ENCODE peak calls at places on chromosomes 16 and 17, in ten cellular contexts. V is ascending aorta, M is ovary, H is HFFc6, J is cardiac fibroblast, N is HFF-Myc, W is WERI-Rb-1, L is fibroblast of the aortic adventitia, O is epithelial cell of esophagus, F is IMR-90. I is an unnamed sample.

GRCh38 chr17:71764507-71764906 is 356.3 kb upstream of the SOX9 start:
- DNase-seq in V (no peak), M (no peak), H (no peak), J (peak), N (no peak), W (peak), L (no peak), O (peak), F (no peak), I (peak)

GRCh38 chr17:496761-497586 is 144.4 kb upstream of the RPH3AL start:
- DNase-seq in V (no peak), M (no peak), H (peak), J (no peak), N (no peak), W (no peak), L (no peak), O (no peak), F (peak), I (no peak)

GRCh38 chr17:73546770-73547345 is 97.4 kb downstream of the SDK2 start:
- DNase-seq in V (no peak), M (no peak), H (no peak), J (peak), N (peak), W (peak), L (no peak), O (peak), F (no peak), I (peak)

GRCh38 chr17:47733047-47733413 is at the start of gene TBX21:
- DNase-seq in V (peak), M (no peak), H (no peak), J (peak), N (no peak), W (peak), L (no peak), O (peak), F (no peak), I (peak)

GRCh38 chr17:74431568-74432483 is at the start of gene GPRC5C:
- DNase-seq in V (no peak), M (peak), H (no peak), J (peak), N (no peak), W (peak), L (peak), O (peak), F (no peak), I (peak)

GRCh38 chr16:64417711-64418227 is 704.1 kb downstream of the CDH11 start:
- DNase-seq in V (no peak), M (no peak), H (peak), J (peak), N (no peak), W (no peak), L (peak), O (no peak), F (peak), I (no peak)

GRCh38 chr16:67658849-67659674 is 998 bp downstream of the ACD start:
- DNase-seq in V (no peak), M (peak), H (no peak), J (no peak), N (no peak), W (no peak), L (no peak), O (no peak), F (no peak), I (no peak)

GRCh38 chr17:54518706-54519105 is 381.9 kb upstream of the TOM1L1 start:
- DNase-seq in V (no peak), M (no peak), H (no peak), J (no peak), N (no peak), W (peak), L (no peak), O (no peak), F (no peak), I (no peak)

GRCh38 chr16:46833465-46833810 is 2.5 kb upstream of the C16orf87 start:
- DNase-seq in V (no peak), M (no peak), H (no peak), J (no peak), N (no peak), W (no peak), L (no peak), O (no peak), F (peak), I (no peak)

GRCh38 chr17:58236394-58236793 is 2.0 kb upstream of the LPO start:
- DNase-seq in V (no peak), M (no peak), H (no peak), J (no peak), N (no peak), W (no peak), L (no peak), O (no peak), F (no peak), I (no peak)

GRCh38 chr16:67245189-67245585 is 2.1 kb downstream of the FHOD1 start:
- DNase-seq in V (no peak), M (no peak), H (no peak), J (no peak), N (no peak), W (peak), L (no peak), O (no peak), F (no peak), I (no peak)

GRCh38 chr16:56944954-56945839 is 13.3 kb downstream of the HERPUD1 start:
- DNase-seq in V (no peak), M (peak), H (no peak), J (no peak), N (no peak), W (no peak), L (peak), O (peak), F (peak), I (no peak)

GRCh38 chr17:82698065-82698973 is at the start of gene RAB40B:
- DNase-seq in V (peak), M (peak), H (peak), J (peak), N (peak), W (peak), L (peak), O (peak), F (peak), I (peak)

GRCh38 chr16:1428511-1428910 is 2.4 kb upstream of the PERCC1 start:
- DNase-seq in V (no peak), M (no peak), H (no peak), J (peak), N (no peak), W (no peak), L (peak), O (no peak), F (no peak), I (peak)

GRCh38 chr16:52528393-52529080 is 18.4 kb downstream of the TOX3 start:
- DNase-seq in V (no peak), M (no peak), H (no peak), J (no peak), N (no peak), W (no peak), L (no peak), O (no peak), F (no peak), I (peak)

GRCh38 chr17:12922120-12922519 is 95.7 kb downstream of the ELAC2 start:
- DNase-seq in V (no peak), M (no peak), H (no peak), J (no peak), N (no peak), W (no peak), L (no peak), O (no peak), F (no peak), I (no peak)

GRCh38 chr16:59527206-59527997 is 793.3 kb upstream of the GOT2 start:
- DNase-seq in V (no peak), M (no peak), H (peak), J (peak), N (peak), W (no peak), L (no peak), O (peak), F (peak), I (peak)

GRCh38 chr17:75181608-75182318 is 996 bp downstream of the SUMO2 start:
- DNase-seq in V (no peak), M (no peak), H (no peak), J (no peak), N (no peak), W (peak), L (no peak), O (no peak), F (no peak), I (peak)

GRCh38 chr17:81152288-81152848 is 12.9 kb upstream of the PVALEF start:
- DNase-seq in V (no peak), M (no peak), H (no peak), J (no peak), N (no peak), W (no peak), L (no peak), O (no peak), F (no peak), I (no peak)

GRCh38 chr17:3890082-3890892 is 2.6 kb downstream of the CAMKK1 start:
- DNase-seq in V (peak), M (peak), H (peak), J (peak), N (peak), W (peak), L (peak), O (peak), F (peak), I (peak)

GRCh38 chr17:82321947-82322466 is 4.6 kb upstream of the CD7 start:
- DNase-seq in V (no peak), M (no peak), H (no peak), J (no peak), N (no peak), W (no peak), L (no peak), O (no peak), F (no peak), I (no peak)

GRCh38 chr16:56199164-56199563 is 7.9 kb downstream of the GNAO1 start:
- DNase-seq in V (no peak), M (no peak), H (no peak), J (no peak), N (no peak), W (no peak), L (no peak), O (no peak), F (no peak), I (no peak)

GRCh38 chr16:86038923-86039310 is 140.0 kb downstream of the IRF8 start:
- DNase-seq in V (no peak), M (no peak), H (no peak), J (no peak), N (no peak), W (no peak), L (no peak), O (no peak), F (no peak), I (no peak)

GRCh38 chr16:72137380-72138063 is 34.4 kb downstream of the PMFBP1 start:
- DNase-seq in V (no peak), M (no peak), H (no peak), J (no peak), N (no peak), W (no peak), L (no peak), O (no peak), F (no peak), I (no peak)

GRCh38 chr17:39177256-39177655 is 11.3 kb upstream of the ARL5C start:
- DNase-seq in V (no peak), M (no peak), H (no peak), J (peak), N (no peak), W (peak), L (peak), O (no peak), F (no peak), I (no peak)

GRCh38 chr16:66599726-66600125 is 4.8 kb upstream of the CMTM3 start:
- DNase-seq in V (no peak), M (no peak), H (no peak), J (no peak), N (no peak), W (no peak), L (no peak), O (no peak), F (no peak), I (no peak)

GRCh38 chr16:25264599-25264998 is 7.0 kb upstream of the ZKSCAN2 start:
- DNase-seq in V (no peak), M (no peak), H (no peak), J (peak), N (no peak), W (no peak), L (peak), O (peak), F (no peak), I (no peak)

GRCh38 chr16:89909777-89910716 is 8.6 kb upstream of the MC1R start:
- DNase-seq in V (no peak), M (peak), H (peak), J (peak), N (no peak), W (peak), L (peak), O (peak), F (peak), I (peak)

GRCh38 chr17:49018116-49018612 is 21.0 kb downstream of the IGF2BP1 start:
- DNase-seq in V (no peak), M (no peak), H (no peak), J (no peak), N (no peak), W (no peak), L (no peak), O (no peak), F (no peak), I (no peak)

GRCh38 chr16:929227-929669 is 41.5 kb downstream of the LMF1 start:
- DNase-seq in V (no peak), M (no peak), H (no peak), J (no peak), N (no peak), W (no peak), L (no peak), O (no peak), F (no peak), I (no peak)

GRCh38 chr16:8591451-8591850 is 1.1 kb upstream of the TMEM114 start:
- DNase-seq in V (no peak), M (no peak), H (no peak), J (no peak), N (no peak), W (no peak), L (no peak), O (no peak), F (no peak), I (no peak)

GRCh38 chr16:19691161-19691850 is 26.7 kb downstream of the KNOP1 start:
- DNase-seq in V (no peak), M (no peak), H (no peak), J (no peak), N (no peak), W (no peak), L (no peak), O (no peak), F (peak), I (no peak)

DNA sequence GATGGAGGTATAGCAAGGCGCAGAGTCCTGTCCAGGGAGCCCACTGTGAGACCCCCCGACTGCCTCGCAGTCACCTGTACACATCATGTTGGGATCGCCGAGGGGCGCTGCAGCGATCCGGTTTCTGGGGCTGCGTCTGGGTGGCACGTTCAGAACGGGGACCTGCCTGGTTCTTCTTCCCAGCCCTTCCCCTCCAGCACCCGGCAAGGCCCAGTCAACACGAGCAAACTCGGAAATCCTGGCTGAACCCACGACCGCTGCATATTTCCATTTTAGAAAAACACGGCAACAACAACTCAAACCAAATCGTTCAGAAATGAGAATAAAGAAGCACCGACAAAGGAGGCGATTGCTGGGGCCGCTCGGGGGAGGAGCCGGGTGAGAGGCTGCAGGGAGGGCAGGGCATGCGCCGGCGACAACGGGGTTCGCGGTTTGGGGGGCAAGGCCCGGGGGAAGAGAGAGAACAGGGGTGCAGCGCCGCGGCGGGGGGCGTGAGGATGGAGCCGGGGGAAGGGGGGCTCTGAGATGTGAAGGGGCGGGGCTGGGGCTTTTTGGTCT is 597 bp downstream of the HSDL1 start:
- DNase-seq in V (no peak), M (peak), H (no peak), J (peak), N (no peak), W (peak), L (peak), O (peak), F (peak), I (peak)
- TF ChIP-seq CTCF in V (no peak), M (no peak), H (no peak), J (peak), N (no peak), W (peak), L (no peak), O (no peak), F (no peak), I (no peak)

GRCh38 chr17:50134206-50135110 is 4.5 kb upstream of the SAMD14 start:
- DNase-seq in V (no peak), M (peak), H (peak), J (no peak), N (no peak), W (no peak), L (no peak), O (no peak), F (no peak), I (peak)
- TF ChIP-seq CTCF in V (no peak), M (no peak), H (peak), J (no peak), N (no peak), W (peak), L (no peak), O (no peak), F (no peak), I (no peak)

DNA sequence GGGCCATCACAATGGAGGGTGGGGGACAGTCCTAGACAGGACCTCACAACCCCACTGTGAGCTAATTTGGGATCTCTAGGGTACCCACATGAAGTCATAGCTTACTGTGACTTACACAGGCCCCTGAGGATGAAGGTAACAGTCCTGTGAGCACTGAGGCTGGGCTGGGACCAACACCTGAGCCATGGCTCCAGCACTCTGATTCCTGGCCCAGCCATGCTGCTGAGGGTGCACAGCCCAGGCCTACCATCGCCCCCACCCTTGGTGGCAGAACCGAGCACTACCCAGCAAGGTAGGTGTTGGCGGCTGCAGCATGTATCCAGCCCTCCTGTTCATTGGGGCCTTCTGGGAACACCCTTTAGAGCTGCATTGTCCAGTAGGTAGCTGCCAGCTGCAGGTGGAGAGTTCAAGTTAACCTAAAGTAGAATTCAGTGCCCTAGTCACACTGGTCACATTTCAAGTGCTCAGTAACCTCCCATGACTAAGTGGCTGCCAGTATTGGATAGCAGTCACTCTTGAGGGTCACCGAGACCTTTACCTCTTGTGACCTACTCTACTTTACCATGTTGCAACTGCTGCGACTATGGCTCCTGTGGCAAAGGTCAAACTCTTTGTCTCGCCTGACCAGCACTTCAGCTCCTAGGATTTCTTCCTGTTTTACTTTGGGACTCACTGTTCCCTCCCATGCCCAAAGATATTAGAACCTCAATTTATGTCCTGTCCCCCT is 11.6 kb downstream of the AKAP1 start:
- DNase-seq in V (no peak), M (no peak), H (no peak), J (no peak), N (no peak), W (no peak), L (no peak), O (no peak), F (no peak), I (no peak)
- TF ChIP-seq CTCF in V (no peak), M (no peak), H (no peak), J (no peak), N (no peak), W (no peak), L (no peak), O (no peak), F (no peak), I (no peak)

GRCh38 chr16:27111486-27111885 is 44.8 kb downstream of the C16orf82 start:
- DNase-seq in V (no peak), M (no peak), H (no peak), J (no peak), N (no peak), W (no peak), L (no peak), O (no peak), F (no peak), I (no peak)

GRCh38 chr16:27108051-27108770 is 41.5 kb downstream of the C16orf82 start:
- DNase-seq in V (no peak), M (no peak), H (no peak), J (no peak), N (no peak), W (no peak), L (no peak), O (no peak), F (no peak), I (no peak)

GRCh38 chr16:27108826-27109665 is 42.3 kb downstream of the C16orf82 start:
- DNase-seq in V (no peak), M (no peak), H (no peak), J (no peak), N (no peak), W (no peak), L (no peak), O (no peak), F (no peak), I (no peak)

GRCh38 chr16:27110524-27110896 is 43.8 kb downstream of the C16orf82 start:
- DNase-seq in V (no peak), M (no peak), H (no peak), J (no peak), N (no peak), W (no peak), L (no peak), O (no peak), F (no peak), I (no peak)

GRCh38 chr16:27109666-27110523 is 43.2 kb downstream of the C16orf82 start:
- DNase-seq in V (no peak), M (peak), H (peak), J (peak), N (no peak), W (peak), L (peak), O (peak), F (peak), I (peak)
- TF ChIP-seq CTCF in V (peak), M (peak), H (peak), J (peak), N (peak), W (peak), L (peak), O (peak), F (peak), I (peak)

GRCh38 chr16:10485698-10486382 is 94.6 kb downstream of the EMP2 start:
- DNase-seq in V (no peak), M (no peak), H (no peak), J (no peak), N (no peak), W (no peak), L (no peak), O (no peak), F (no peak), I (no peak)
- TF ChIP-seq CTCF in V (no peak), M (no peak), H (no peak), J (no peak), N (no peak), W (no peak), L (no peak), O (no peak), F (no peak), I (no peak)

GRCh38 chr16:88286301-88286923 is 96.3 kb upstream of the ZNF469 start:
- DNase-seq in V (no peak), M (no peak), H (no peak), J (no peak), N (no peak), W (no peak), L (no peak), O (no peak), F (no peak), I (no peak)

GRCh38 chr16:88288303-88288702 is 94.5 kb upstream of the ZNF469 start:
- DNase-seq in V (no peak), M (no peak), H (no peak), J (no peak), N (no peak), W (no peak), L (no peak), O (no peak), F (no peak), I (no peak)

GRCh38 chr16:88289001-88289400 is 93.8 kb upstream of the ZNF469 start:
- DNase-seq in V (no peak), M (no peak), H (no peak), J (no peak), N (no peak), W (no peak), L (no peak), O (no peak), F (no peak), I (no peak)

GRCh38 chr16:88285514-88285822 is 97.3 kb upstream of the ZNF469 start:
- DNase-seq in V (no peak), M (no peak), H (no peak), J (no peak), N (no peak), W (no peak), L (no peak), O (no peak), F (no peak), I (no peak)

GRCh38 chr16:88287219-88287618 is 95.5 kb upstream of the ZNF469 start:
- DNase-seq in V (no peak), M (no peak), H (no peak), J (no peak), N (no peak), W (no peak), L (peak), O (no peak), F (no peak), I (peak)
- TF ChIP-seq CTCF in V (no peak), M (no peak), H (peak), J (peak), N (peak), W (peak), L (peak), O (peak), F (peak), I (peak)

GRCh38 chr17:6430769-6431168 is 4.2 kb downstream of the AIPL1 start:
- DNase-seq in V (no peak), M (no peak), H (no peak), J (no peak), N (no peak), W (peak), L (no peak), O (no peak), F (no peak), I (no peak)
- TF ChIP-seq CTCF in V (no peak), M (no peak), H (peak), J (peak), N (peak), W (peak), L (peak), O (peak), F (peak), I (no peak)